ENCODE peak calls at places on chromosomes 13 and 19, in seven cellular contexts. Q is PC-9; K is stimulated activated CD4-positive, alpha-beta T cell treated with anti-CD3 and anti-CD28 coated beads, Interleukin-2, amount 100 ng/mL, for 48 hours; I is fibroblast of pulmonary artery; J is SK-MEL-5; W is stimulated activated CD8-positive, alpha-beta memory T cell treated with anti-CD3 and anti-CD28 coated beads, Interleukin-7, amount 100 ng/mL, for 24 hours; X is breast epithelium. U is an unnamed sample.

GRCh38 chr13:100611678-100612492 is 23.3 kb upstream of the GGACT start:
- DNase-seq in Q (no peak), K (no peak), I (no peak), J (no peak), W (no peak), X (peak), U (no peak)

GRCh38 chr19:20273376-20273775 is 106.4 kb downstream of the ZNF486 start:
- DNase-seq in Q (no peak), K (no peak), I (no peak), J (no peak), W (no peak), X (no peak), U (no peak)

GRCh38 chr13:74695021-74695800 is 561.0 kb upstream of the KLF12 start:
- DNase-seq in Q (no peak), K (no peak), I (no peak), J (no peak), W (no peak), X (no peak), U (no peak)

GRCh38 chr19:3365447-3366103 is 808 bp upstream of the NFIC start:
- DNase-seq in Q (peak), K (no peak), I (peak), J (peak), W (no peak), X (peak), U (peak)

GRCh38 chr19:39325778-39326680 is 5.4 kb upstream of the LRFN1 start:
- DNase-seq in Q (peak), K (no peak), I (peak), J (peak), W (no peak), X (no peak), U (peak)

GRCh38 chr13:51246411-51247298 is 24.5 kb downstream of the FAM124A start:
- DNase-seq in Q (no peak), K (no peak), I (no peak), J (no peak), W (no peak), X (peak), U (no peak)

GRCh38 chr19:49555600-49556411 is 24.6 kb downstream of the NOSIP start:
- DNase-seq in Q (no peak), K (peak), I (peak), J (peak), W (peak), X (no peak), U (peak)

GRCh38 chr19:5718032-5718578 is 1.8 kb downstream of the LONP1 start:
- DNase-seq in Q (no peak), K (peak), I (peak), J (no peak), W (peak), X (no peak), U (no peak)

GRCh38 chr19:17294051-17294891 is 9.0 kb downstream of the ABHD8 start:
- DNase-seq in Q (peak), K (peak), I (no peak), J (peak), W (peak), X (no peak), U (peak)

GRCh38 chr13:44273991-44274810 is 99.4 kb upstream of the SERP2 start:
- DNase-seq in Q (peak), K (peak), I (peak), J (peak), W (no peak), X (no peak), U (no peak)